ENCODE peak calls at places on chromosomes 3 and 15, in nine cellular contexts. K, S, C, H, X, I, N, E and O are unnamed samples.

GRCh38 chr15:83092309-83092976 is 15.0 kb upstream of the TM6SF1 start:
- DNase-seq in H (no peak), I (no peak), S (peak), C (no peak), E (peak), X (no peak), N (no peak), K (no peak), O (no peak)

GRCh38 chr3:60932669-60933068 is 318.6 kb downstream of the FHIT start:
- DNase-seq in E (no peak), K (no peak), C (no peak), H (no peak), N (no peak), S (peak), I (peak), X (no peak), O (no peak)

GRCh38 chr3:97138914-97139541 is 324.6 kb downstream of the EPHA6 start:
- DNase-seq in I (no peak), H (no peak), C (no peak), K (no peak), S (no peak), N (no peak), X (no peak), E (no peak), O (no peak)

GRCh38 chr3:102148598-102149302 is 286.1 kb upstream of the ZPLD1 start:
- DNase-seq in K (no peak), C (no peak), S (no peak), N (no peak), H (no peak), X (no peak), E (no peak), I (no peak), O (no peak)

GRCh38 chr15:50876989-50877360 is 31.5 kb upstream of the AP4E1 start:
- DNase-seq in E (peak), S (peak), K (peak), I (peak), X (peak), H (peak), C (peak), N (peak), O (peak)

GRCh38 chr3:188711898-188712256 is 459.9 kb upstream of the TPRG1 start:
- DNase-seq in S (peak), C (no peak), K (no peak), H (no peak), E (no peak), I (no peak), N (no peak), X (no peak), O (no peak)

GRCh38 chr15:55587321-55588069 is 650 bp downstream of the PYGO1 start:
- DNase-seq in K (peak), S (peak), H (no peak), X (no peak), C (no peak), N (no peak), I (peak), E (no peak), O (no peak)

GRCh38 chr3:137026701-137027100 is 68.9 kb downstream of the IL20RB start:
- DNase-seq in S (no peak), N (no peak), E (no peak), H (no peak), X (no peak), I (no peak), C (no peak), K (no peak), O (no peak)

GRCh38 chr15:70566989-70567388 is 196.4 kb downstream of the UACA start:
- DNase-seq in N (no peak), K (no peak), I (no peak), E (no peak), S (no peak), X (no peak), H (no peak), C (no peak), O (no peak)

GRCh38 chr3:183907911-183908331 is 23.2 kb upstream of the PARL start:
- DNase-seq in H (no peak), S (no peak), I (no peak), N (no peak), K (no peak), X (no peak), E (no peak), C (no peak), O (no peak)

GRCh38 chr3:54171509-54171908 is 49.2 kb downstream of the CACNA2D3 start:
- DNase-seq in I (no peak), N (no peak), C (no peak), E (no peak), H (no peak), X (no peak), K (no peak), S (no peak), O (no peak)